ENCODE peak calls at places on chromosome 6, in six cellular contexts. A is IMR-90; S is tibial artery; U is heart left ventricle; W is uterus; I is CD8-positive, alpha-beta memory T cell. Q is an unnamed sample. For H3K4me1, the result is how much of the 10 kb centered on the place peaks cover.

GRCh38 chr6:69907981-69908498 is 41.7 kb downstream of the COL19A1 start:
- DNase-seq in A (peak), U (no peak), I (no peak), W (no peak), S (no peak), Q (no peak)

GRCh38 chr6:5645275-5645674 is 361.4 kb downstream of the NRN1 start:
- DNase-seq in A (no peak), S (no peak), U (no peak), I (no peak), W (no peak), Q (no peak)

GRCh38 chr6:15017803-15018202 is 228.1 kb upstream of the JARID2 start:
- DNase-seq in I (no peak), S (no peak), A (no peak), W (no peak), U (no peak), Q (no peak)

GRCh38 chr6:7145269-7146078 is 37.7 kb downstream of the RREB1 start:
- DNase-seq in U (no peak), W (no peak), I (no peak), A (no peak), S (no peak), Q (no peak)

GRCh38 chr6:88910922-88911778 is 52.3 kb downstream of the RNGTT start:
- DNase-seq in U (no peak), I (no peak), A (no peak), S (no peak), W (no peak), Q (no peak)

GRCh38 chr6:117352466-117353081 is 73.2 kb downstream of the ROS1 start:
- DNase-seq in U (no peak), W (no peak), I (no peak), S (no peak), A (peak), Q (no peak)

GRCh38 chr6:6701864-6702263 is 113.3 kb downstream of the LY86 start:
- DNase-seq in U (no peak), W (no peak), A (no peak), S (no peak), I (no peak), Q (no peak)

GRCh38 chr6:4803343-4803744 is 27.1 kb downstream of the CDYL start:
- DNase-seq in W (no peak), S (no peak), A (no peak), U (no peak), I (no peak), Q (no peak)

GRCh38 chr6:166173292-166173951 is 5.8 kb upstream of the TBXT start:
- DNase-seq in W (no peak), I (no peak), A (no peak), U (no peak), S (no peak), Q (no peak)

GRCh38 chr6:21836772-21837460 is 243.4 kb downstream of the SOX4 start:
- DNase-seq in S (no peak), I (no peak), U (no peak), W (no peak), A (no peak), Q (no peak)

GRCh38 chr6:35754452-35755321 is 17.9 kb downstream of the ARMC12 start:
- DNase-seq in A (peak), U (no peak), S (no peak), W (no peak), I (no peak), Q (no peak)

GRCh38 chr6:43985329-43985728 is 141.9 kb downstream of the MRPL14 start:
- DNase-seq in U (no peak), A (no peak), I (no peak), W (no peak), S (peak), Q (no peak)

GRCh38 chr6:150029276-150029675 is 3.9 kb upstream of the RAET1L start:
- DNase-seq in U (no peak), S (no peak), W (no peak), I (no peak), A (no peak), Q (peak)

GRCh38 chr6:11221623-11222384 is 10.7 kb downstream of the NEDD9 start:
- DNase-seq in A (no peak), U (no peak), I (no peak), W (no peak), S (no peak), Q (no peak)

GRCh38 chr6:150696156-150696555 is 96.5 kb downstream of the PLEKHG1 start:
- DNase-seq in W (no peak), U (no peak), S (no peak), A (no peak), I (no peak), Q (no peak)

GRCh38 chr6:36963451-36964290 is 9.1 kb downstream of the PI16 start:
- DNase-seq in W (no peak), A (no peak), I (no peak), S (no peak), U (no peak), Q (peak)

GRCh38 chr6:87334683-87335082 is 5.6 kb upstream of the GJB7 start:
- DNase-seq in U (no peak), I (no peak), S (no peak), W (no peak), A (peak), Q (no peak)

GRCh38 chr6:113306552-113307145 is 550.5 kb upstream of the MARCKS start:
- DNase-seq in S (peak), I (no peak), W (peak), A (no peak), U (no peak), Q (peak)

GRCh38 chr6:125316621-125317020 is 14.9 kb upstream of the HDDC2 start:
- DNase-seq in I (no peak), A (no peak), W (no peak), U (no peak), S (no peak), Q (no peak)

GRCh38 chr6:108904731-108905130 is 56.5 kb downstream of the ARMC2 start:
- DNase-seq in U (no peak), I (no peak), A (no peak), W (no peak), S (no peak), Q (no peak)

GRCh38 chr6:26457407-26457795 is 354 bp upstream of the BTN2A1 start:
- DNase-seq in W (peak), A (no peak), S (no peak), U (peak), I (no peak), Q (peak)

GRCh38 chr6:134882426-134883038 is 67.4 kb downstream of the ALDH8A1 start:
- DNase-seq in W (peak), I (peak), U (peak), S (peak), A (peak), Q (peak)

GRCh38 chr6:73724389-73724788 is 28.4 kb downstream of the CD109 start:
- DNase-seq in I (no peak), S (no peak), U (no peak), W (no peak), A (no peak), Q (no peak)

GRCh38 chr6:155219299-155219698 is 44.5 kb upstream of the CLDN20 start:
- DNase-seq in A (no peak), S (no peak), U (no peak), W (no peak), I (no peak), Q (no peak)

GRCh38 chr6:90494067-90494773 is 92.7 kb downstream of the MAP3K7 start:
- DNase-seq in U (no peak), I (no peak), S (no peak), W (no peak), A (no peak), Q (no peak)

GRCh38 chr6:160038479-160038878 is 69.6 kb downstream of the IGF2R start:
- DNase-seq in S (no peak), A (no peak), I (no peak), W (no peak), U (no peak), Q (no peak)

GRCh38 chr6:152595507-152595906 is 41.7 kb downstream of the SYNE1 start:
- DNase-seq in I (no peak), A (peak), W (no peak), U (no peak), S (no peak), Q (no peak)

GRCh38 chr6:25963426-25964123 is 973 bp downstream of the TRIM38 start:
- DNase-seq in I (no peak), U (no peak), W (no peak), S (no peak), A (peak), Q (no peak)

GRCh38 chr6:1255646-1256365 is 56.1 kb upstream of the FOXQ1 start:
- DNase-seq in A (peak), W (no peak), S (no peak), U (no peak), I (no peak), Q (no peak)

GRCh38 chr6:30463651-30464618 is 25.4 kb upstream of the HLA-E start:
- DNase-seq in A (peak), I (peak), S (peak), U (peak), W (no peak), Q (peak)

GRCh38 chr6:73078908-73079610 is 146.2 kb downstream of the KHDC1L start:
- DNase-seq in W (no peak), I (no peak), S (no peak), U (no peak), A (no peak), Q (no peak)

GRCh38 chr6:30163918-30164654 is 740 bp downstream of the TRIM15 start:
- DNase-seq in I (no peak), S (no peak), U (no peak), W (no peak), A (no peak), Q (no peak)

GRCh38 chr6:31878761-31879542 is at the start of gene SLC44A4:
- DNase-seq in A (no peak), W (no peak), I (no peak), S (no peak), U (no peak), Q (no peak)

GRCh38 chr6:2488578-2488977 is 243.2 kb upstream of the GMDS start:
- DNase-seq in A (no peak), I (no peak), S (no peak), U (no peak), W (no peak), Q (no peak)

GRCh38 chr6:112407191-112407590 is 60.1 kb downstream of the RFPL4B start:
- DNase-seq in U (no peak), A (no peak), I (no peak), W (no peak), S (no peak), Q (no peak)

GRCh38 chr6:22082278-22082677 is 214.6 kb downstream of the PRL start:
- DNase-seq in U (no peak), I (no peak), S (no peak), W (no peak), A (peak), Q (no peak)

GRCh38 chr6:36298037-36298436 is 28.2 kb downstream of the PNPLA1 start:
- DNase-seq in U (no peak), I (no peak), W (no peak), A (no peak), S (no peak), Q (no peak)

DNA sequence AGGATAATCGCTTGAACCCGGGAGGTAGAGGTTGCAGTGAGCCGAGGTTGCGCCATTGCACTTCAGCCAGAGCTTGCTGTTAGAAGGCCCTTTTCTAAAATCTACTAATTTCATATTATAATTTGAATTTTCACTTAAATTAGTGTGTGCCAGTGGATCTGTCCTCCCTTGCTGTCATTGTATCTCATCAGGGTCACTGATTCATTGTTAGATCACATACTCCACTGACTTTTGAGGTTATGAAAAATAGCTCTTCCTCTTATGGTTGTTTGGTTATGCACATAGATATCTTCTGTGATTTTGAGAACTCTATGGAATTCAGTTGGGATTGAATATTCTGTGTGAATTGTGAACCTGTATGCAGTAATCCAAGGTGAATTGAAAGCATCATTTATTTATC is 53.1 kb upstream of the TULP4 start:
- DNase-seq in A (no peak), I (no peak), U (no peak), S (no peak), W (no peak), Q (no peak)
- H3K4me1 ChIP-seq in A (under half), I (under half), U (under half), S (under half), W (under half), Q (under half)

DNA sequence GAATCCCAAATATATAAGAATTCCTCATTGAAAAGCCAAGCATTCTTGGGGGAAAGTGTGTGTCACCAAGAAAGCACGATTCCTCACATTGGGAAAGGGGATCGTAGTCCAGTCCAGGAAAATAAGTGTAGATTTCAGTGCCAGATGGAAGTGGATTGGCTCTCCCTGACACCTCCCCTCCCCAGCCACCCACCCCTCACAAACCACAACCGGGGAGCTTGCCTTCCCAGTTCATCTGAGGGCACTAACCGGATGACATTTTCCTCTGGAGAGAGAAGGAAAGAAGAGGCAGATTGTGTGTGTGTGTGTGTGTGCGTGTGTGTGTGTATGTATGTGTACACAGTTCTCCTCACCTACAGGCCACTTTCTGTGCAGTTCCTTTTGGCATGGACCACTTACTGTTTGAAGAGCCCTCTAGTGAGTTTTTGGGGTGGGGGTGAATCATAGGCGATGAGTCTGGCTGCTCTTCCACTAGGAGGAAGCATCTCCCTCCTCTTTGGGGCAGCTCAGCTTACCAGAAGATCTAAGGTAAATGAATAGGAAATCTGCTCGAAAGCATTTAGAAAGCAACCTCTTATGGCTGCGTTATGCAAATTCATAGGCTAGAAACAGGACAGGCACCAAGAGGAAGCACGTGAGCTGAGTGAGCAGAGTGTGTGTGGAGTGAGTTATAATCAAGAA is 20.8 kb downstream of the DAAM2 start:
- DNase-seq in S (peak), I (no peak), A (peak), W (peak), U (no peak), Q (no peak)
- H3K27ac ChIP-seq in S (peak), I (no peak), A (peak), W (peak), U (no peak), Q (peak)

GRCh38 chr6:71091167-71091566 is 134.3 kb upstream of the B3GAT2 start:
- DNase-seq in S (no peak), A (no peak), U (no peak), I (no peak), W (no peak), Q (no peak)
- H3K4me1 ChIP-seq in S (under half), A (under half), U (under half), I (under half), W (under half), Q (under half)

DNA sequence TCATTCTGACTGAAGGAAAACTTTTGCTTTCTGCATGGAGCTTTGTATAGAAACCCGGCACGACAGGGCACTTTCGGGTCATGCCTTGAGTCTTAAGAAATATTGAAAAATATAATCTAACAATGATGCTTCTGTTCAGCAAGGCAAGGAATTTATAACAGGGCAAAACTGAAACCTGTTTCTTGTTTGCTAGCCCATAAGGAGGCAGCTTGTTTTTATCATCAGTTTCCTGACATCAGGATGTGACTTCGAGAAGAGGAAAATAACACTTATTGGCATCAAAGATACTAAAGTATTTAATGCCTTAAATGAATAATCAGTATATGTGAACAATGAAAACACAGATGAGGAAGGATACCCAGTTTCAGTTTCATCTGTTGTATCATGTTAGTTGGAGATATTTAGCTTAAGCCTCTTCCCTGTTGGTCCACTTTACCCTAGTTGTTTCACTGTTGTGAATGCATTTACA is 146.5 kb downstream of the CDKAL1 start:
- DNase-seq in A (peak), I (no peak), U (no peak), W (no peak), S (no peak), Q (no peak)
- H3K27ac ChIP-seq in A (peak), I (no peak), U (no peak), W (no peak), S (no peak), Q (no peak)

DNA sequence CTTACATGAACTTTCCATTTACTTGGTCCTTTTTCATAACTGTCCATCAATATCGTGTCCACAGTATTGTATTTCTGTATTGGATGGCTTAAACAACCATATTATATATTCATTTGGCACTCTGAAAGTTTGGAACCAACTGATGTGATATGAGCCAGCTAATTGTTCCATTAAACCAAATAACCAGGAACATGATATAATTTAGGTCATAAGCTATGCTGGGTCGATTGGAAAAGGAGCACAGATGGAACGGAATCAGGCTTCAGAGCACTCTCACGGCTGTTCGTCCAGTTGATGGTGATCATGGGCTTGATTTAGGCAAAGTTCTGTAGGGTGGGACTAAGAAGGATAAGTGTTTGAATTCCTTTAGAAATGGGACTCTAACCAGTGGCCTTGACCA is 142.7 kb downstream of the DNAH8 start:
- DNase-seq in W (no peak), A (no peak), I (no peak), S (no peak), U (no peak), Q (no peak)
- H3K4me1 ChIP-seq in W (under half), A (under half), I (under half), S (under half), U (under half), Q (under half)

GRCh38 chr6:47428746-47429664 is 48.6 kb upstream of the CD2AP start:
- DNase-seq in I (no peak), U (no peak), W (no peak), A (no peak), S (no peak), Q (no peak)
- H3K27ac ChIP-seq in I (no peak), U (no peak), W (no peak), A (no peak), S (no peak), Q (no peak)

DNA sequence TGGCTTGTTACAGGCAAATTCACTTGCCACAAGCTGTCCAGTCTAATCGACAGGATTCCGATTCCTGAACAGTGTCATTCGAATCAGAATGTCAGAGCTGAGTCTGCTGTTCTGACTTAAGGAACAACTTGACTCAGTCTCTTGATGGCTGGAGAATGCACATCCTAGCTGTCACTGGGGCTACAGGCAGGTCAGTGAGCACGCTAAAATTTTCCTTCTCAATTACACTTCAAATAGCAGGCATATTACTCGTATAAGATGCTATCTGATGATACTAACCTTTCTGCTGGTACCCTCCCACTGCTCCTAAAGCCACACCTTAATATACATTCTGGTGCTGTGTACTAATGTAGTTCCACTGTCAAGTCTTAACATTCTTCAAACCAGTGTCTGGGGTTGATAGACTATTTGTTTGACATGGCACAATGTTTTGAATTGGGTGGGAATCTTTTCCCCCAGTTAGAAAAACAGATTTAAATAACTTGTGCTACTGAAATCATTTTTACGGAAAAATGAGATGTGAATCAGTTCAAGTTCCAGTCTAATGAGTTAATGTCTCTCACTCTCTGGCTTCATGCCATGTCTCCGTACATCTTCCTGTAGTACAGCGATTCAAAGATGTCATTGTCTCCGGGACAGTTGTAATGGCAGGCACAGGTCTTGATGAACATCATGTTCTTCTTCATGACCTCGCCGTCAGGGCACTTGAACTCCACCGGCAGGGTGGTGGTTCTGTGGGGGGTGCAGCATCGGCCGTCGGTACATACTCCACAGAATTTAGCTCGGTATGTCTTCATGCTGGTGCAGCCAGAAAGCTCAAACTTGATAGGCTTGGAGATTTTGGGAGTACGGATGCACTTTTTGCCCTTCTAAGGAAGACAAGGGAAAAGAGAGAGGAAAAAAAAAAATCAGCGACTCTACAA is 2.2 kb downstream of the CCN2 start:
- DNase-seq in U (no peak), I (no peak), W (peak), S (no peak), A (peak), Q (peak)
- H3K4me1 ChIP-seq in U (under half), I (under half), W (under half), S (under half), A (under half), Q (under half)

GRCh38 chr6:24536466-24536865 is 41.7 kb downstream of the ALDH5A1 start:
- DNase-seq in S (no peak), U (no peak), I (no peak), W (no peak), A (no peak), Q (no peak)
- H3K27ac ChIP-seq in S (no peak), U (no peak), I (no peak), W (no peak), A (no peak), Q (no peak)

GRCh38 chr6:33798343-33798848 is 5.4 kb downstream of the MLN start:
- DNase-seq in W (no peak), S (no peak), A (no peak), U (no peak), I (no peak), Q (peak)
- H3K4me1 ChIP-seq in W (under half), S (under half), A (under half), U (under half), I (under half), Q (under half)